ENCODE peak calls at places on chromosomes 11 and 22, in four cellular contexts. E is K562, F is HepG2, C is IMR-90. Q is an unnamed sample.
A peak's percentile ranks its signal among the peaks of the same experiment; 100 is the strongest.

GRCh38 chr11:75625970-75626691 is 42.7 kb downstream of the MAP6 start:
- DNase-seq in E (no peak), F (no peak), C (peak; percentile 95), Q (no peak)

GRCh38 chr22:21984793-21985192 is 2.2 kb upstream of the TOP3B start:
- DNase-seq in E (peak; percentile 88), C (peak; percentile 40), F (no peak), Q (no peak)

GRCh38 chr22:23499845-23500500 is 80.1 kb downstream of the IGLL1 start:
- DNase-seq in C (no peak), F (no peak), E (no peak), Q (no peak)

GRCh38 chr11:9834281-9834680 is 170.4 kb downstream of the SWAP70 start:
- DNase-seq in F (no peak), C (no peak), E (no peak), Q (no peak)

GRCh38 chr11:115645631-115646271 is 141.5 kb upstream of the CADM1 start:
- DNase-seq in F (no peak), C (no peak), E (peak; percentile 53), Q (no peak)

GRCh38 chr11:130858215-130858614 is 58.1 kb downstream of the SNX19 start:
- DNase-seq in F (no peak), C (no peak), E (peak; percentile 79), Q (no peak)

GRCh38 chr22:45295492-45295891 is 10.7 kb downstream of the UPK3A start:
- DNase-seq in E (no peak), C (no peak), F (no peak), Q (no peak)

GRCh38 chr11:69497221-69497787 is 15.8 kb downstream of the LINC01488 start:
- DNase-seq in F (peak; percentile 97), C (peak; percentile 95), E (no peak), Q (no peak)

GRCh38 chr22:19871023-19871844 is 16.6 kb upstream of the GNB1L start:
- DNase-seq in F (no peak), E (no peak), C (no peak), Q (no peak)

GRCh38 chr11:37532271-37532670 is 934.2 kb upstream of the RAG2 start:
- DNase-seq in E (no peak), F (no peak), C (no peak), Q (no peak)

GRCh38 chr22:45218974-45219373 is 21.7 kb downstream of the KIAA0930 start:
- DNase-seq in E (no peak), C (peak; percentile 37), F (no peak), Q (peak; percentile 20)

GRCh38 chr11:13008625-13009475 is at the start of gene RASSF10:
- DNase-seq in C (no peak), F (no peak), E (no peak), Q (no peak)
- TF ChIP-seq MXI1 in C (no peak), F (no peak), E (no peak), Q (no peak)

GRCh38 chr11:18368236-18368635 is 26.1 kb upstream of the LDHA start:
- DNase-seq in F (no peak), E (no peak), C (peak; percentile 69), Q (no peak)
- TF ChIP-seq MXI1 in F (no peak), E (no peak), C (no peak), Q (no peak)

DNA sequence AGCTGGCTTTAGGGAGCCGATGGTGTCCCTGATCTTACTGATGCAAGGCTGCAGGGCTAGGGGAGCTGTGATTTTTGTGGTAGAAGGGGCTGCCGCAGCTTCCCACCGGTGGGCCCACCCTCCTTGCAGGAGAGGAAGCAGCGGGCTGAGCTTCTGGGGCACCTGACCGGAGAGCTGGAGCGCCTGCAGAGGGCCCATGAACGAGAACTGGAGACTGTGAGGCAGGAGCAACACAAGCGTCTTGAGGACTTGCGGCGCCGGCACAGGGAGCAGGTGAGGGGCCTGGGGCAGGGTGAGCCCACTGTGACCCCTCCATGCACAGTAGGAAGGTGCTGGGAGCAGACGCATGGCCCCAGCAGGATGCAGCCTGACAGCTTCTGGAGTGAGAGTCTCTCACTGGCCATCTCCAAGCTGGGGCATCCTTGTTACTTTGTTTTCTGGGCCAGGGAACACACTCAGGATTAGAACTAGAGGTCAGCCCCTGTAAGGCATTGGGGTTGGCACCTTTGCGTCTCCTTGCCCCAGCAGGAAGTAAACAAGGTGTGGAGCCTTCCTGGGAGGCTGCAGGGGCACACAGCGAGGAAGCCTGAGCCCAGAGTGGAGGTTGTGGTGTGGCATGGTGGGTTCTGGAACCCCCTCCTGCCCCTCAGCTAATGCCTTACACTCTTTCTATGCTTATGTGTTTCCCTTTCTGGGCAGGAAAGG is 66.7 kb downstream of the CEP164 start:
- DNase-seq in E (no peak), C (no peak), F (no peak), Q (no peak)
- TF ChIP-seq MXI1 in E (no peak), C (no peak), F (no peak), Q (no peak)

GRCh38 chr11:91011503-91011902 is 788.7 kb upstream of the CHORDC1 start:
- DNase-seq in F (no peak), C (no peak), E (no peak), Q (no peak)
- TF ChIP-seq MXI1 in F (no peak), C (no peak), E (no peak), Q (no peak)

GRCh38 chr11:10934293-10934850 is 76.5 kb upstream of the ZBED5 start:
- DNase-seq in F (no peak), E (peak; percentile 52), C (no peak), Q (no peak)
- TF ChIP-seq MXI1 in F (no peak), E (no peak), C (no peak), Q (no peak)

GRCh38 chr22:38468761-38469305 is 937 bp downstream of the KDELR3 start:
- DNase-seq in E (no peak), C (no peak), F (no peak), Q (no peak)
- TF ChIP-seq MXI1 in E (no peak), C (no peak), F (no peak), Q (no peak)

Q was measured in GM12878.